ENCODE peak calls at places on chromosomes 3 and 15, in ten cellular contexts. Y is M059J; T is LHCN-M2; L is activated CD4-positive, alpha-beta T cell treated with anti-CD3 and anti-CD28 coated beads, Interleukin-2, amount 50 U/mL, for 1 hour; V is GM03348; M is T-helper 9 cell; S is globus pallidus; D is LoVo; K is AML-193; B is SK-MEL-5. Z is an unnamed sample.
A peak's percentile ranks its signal among the peaks of the same experiment; 100 is the strongest.

GRCh38 chr15:73981761-73982222 is 10.3 kb downstream of the STOML1 start:
- DNase-seq in D (no peak), L (no peak), B (no peak), M (no peak), V (no peak), T (no peak), K (no peak), S (no peak), Y (peak; percentile 71), Z (peak; percentile 61)

GRCh38 chr3:45100998-45101407 is 45.2 kb downstream of the CDCP1 start:
- DNase-seq in V (peak; percentile 79), Y (peak; percentile 45), D (no peak), T (peak; percentile 94), K (peak; percentile 92), S (no peak), B (peak; percentile 65), M (no peak), L (no peak), Z (peak; percentile 89)

GRCh38 chr15:45458746-45459403 is 63.7 kb downstream of the SLC30A4 start:
- DNase-seq in B (peak; percentile 63), S (peak; percentile 81), T (peak; percentile 48), M (peak; percentile 85), K (peak; percentile 35), L (peak; percentile 82), Y (peak; percentile 59), V (peak; percentile 57), D (peak; percentile 73), Z (peak; percentile 60)

GRCh38 chr3:53120336-53120735 is 9.9 kb downstream of the RFT1 start:
- DNase-seq in B (no peak), D (no peak), M (no peak), T (no peak), V (no peak), K (no peak), L (no peak), Y (no peak), S (no peak), Z (no peak)

GRCh38 chr15:55230953-55231352 is 34.2 kb upstream of the RSL24D1 start:
- DNase-seq in K (no peak), L (no peak), D (no peak), T (no peak), M (no peak), Y (no peak), V (no peak), B (no peak), S (no peak), Z (no peak)

GRCh38 chr3:55484191-55484644 is 2.9 kb downstream of the WNT5A start:
- DNase-seq in Y (no peak), M (no peak), V (no peak), L (no peak), B (no peak), T (no peak), S (no peak), D (no peak), K (no peak), Z (no peak)

GRCh38 chr3:46112296-46112695 is 85.0 kb upstream of the XCR1 start:
- DNase-seq in Y (peak; percentile 94), B (no peak), T (peak; percentile 95), M (no peak), S (no peak), V (no peak), K (no peak), D (no peak), L (no peak), Z (no peak)

GRCh38 chr3:53650424-53650823 is 156.0 kb downstream of the CACNA1D start:
- DNase-seq in Y (no peak), T (no peak), D (no peak), B (no peak), S (no peak), K (no peak), L (no peak), M (no peak), V (no peak), Z (no peak)

GRCh38 chr3:66480666-66481065 is 20.2 kb downstream of the LRIG1 start:
- DNase-seq in Y (peak; percentile 72), V (peak; percentile 69), L (peak; percentile 21), T (no peak), B (no peak), M (peak; percentile 21), D (no peak), S (no peak), K (no peak), Z (peak; percentile 54)

GRCh38 chr15:96335429-96335807 is 4.9 kb downstream of the NR2F2 start:
- DNase-seq in S (no peak), K (no peak), M (no peak), L (no peak), T (no peak), Y (no peak), V (no peak), D (no peak), B (no peak), Z (peak; percentile 43)

GRCh38 chr15:36688310-36689102 is 109.1 kb downstream of the CDIN1 start:
- DNase-seq in K (no peak), T (peak; percentile 7), M (no peak), Y (peak; percentile 66), S (no peak), V (peak; percentile 25), B (no peak), D (no peak), L (no peak), Z (peak; percentile 57)

GRCh38 chr3:131216801-131217200 is 164.8 kb upstream of the NUDT16 start:
- DNase-seq in Y (peak; percentile 97), S (no peak), K (no peak), V (peak; percentile 63), D (peak; percentile 86), L (no peak), T (peak; percentile 98), B (no peak), M (no peak), Z (peak; percentile 85)

GRCh38 chr15:59536553-59536952 is 75.0 kb upstream of the GCNT3 start:
- DNase-seq in Y (no peak), D (no peak), B (no peak), L (no peak), V (no peak), T (no peak), M (no peak), S (no peak), K (no peak), Z (no peak)

GRCh38 chr15:82621970-82622369 is 25.2 kb downstream of the CPEB1 start:
- DNase-seq in B (peak; percentile 60), S (no peak), K (no peak), V (no peak), M (no peak), T (no peak), L (no peak), Y (no peak), D (no peak), Z (no peak)

GRCh38 chr3:122105626-122106025 is 50.5 kb downstream of the CD86 start:
- DNase-seq in D (no peak), M (no peak), L (no peak), K (no peak), V (peak; percentile 9), B (no peak), T (no peak), Y (peak; percentile 23), S (no peak), Z (peak; percentile 48)

GRCh38 chr15:69046781-69047180 is 32.3 kb downstream of the NOX5 start:
- DNase-seq in D (no peak), K (no peak), T (no peak), B (no peak), Y (peak; percentile 66), V (no peak), S (no peak), M (no peak), L (no peak), Z (no peak)

GRCh38 chr3:107421170-107421792 is 44.0 kb downstream of the CCDC54 start:
- DNase-seq in T (peak; percentile 82), V (peak; percentile 62), K (peak; percentile 84), D (peak; percentile 72), M (no peak), B (peak; percentile 88), S (peak; percentile 91), Y (peak; percentile 88), L (no peak), Z (peak; percentile 75)

GRCh38 chr3:124246949-124247348 is 255.0 kb upstream of the ROPN1 start:
- DNase-seq in K (peak; percentile 9), B (peak; percentile 71), S (no peak), D (peak; percentile 14), L (no peak), V (no peak), T (no peak), M (no peak), Y (peak; percentile 56), Z (peak; percentile 32)

GRCh38 chr15:99954361-99955180 is 221.3 kb upstream of the LYSMD4 start:
- DNase-seq in K (no peak), S (no peak), V (peak; percentile 2), B (no peak), D (no peak), T (no peak), Y (peak; percentile 42), L (no peak), M (no peak), Z (no peak)

GRCh38 chr15:69303337-69304175 is 4.8 kb downstream of the PAQR5 start:
- DNase-seq in T (peak; percentile 45), D (no peak), Y (peak; percentile 29), K (no peak), S (no peak), B (peak; percentile 47), M (no peak), V (no peak), L (no peak), Z (peak; percentile 32)

GRCh38 chr3:86937306-86937791 is 53.6 kb downstream of the VGLL3 start:
- DNase-seq in S (no peak), D (no peak), K (no peak), M (no peak), V (peak; percentile 70), B (no peak), Y (peak; percentile 29), L (no peak), T (peak; percentile 90), Z (peak; percentile 93)

GRCh38 chr15:66269326-66270090 is 16.0 kb upstream of the MEGF11 start:
- DNase-seq in D (peak; percentile 86), B (no peak), K (no peak), V (peak; percentile 37), L (no peak), Y (peak; percentile 74), T (peak; percentile 58), S (no peak), M (no peak), Z (peak; percentile 44)

GRCh38 chr3:174440350-174440716 is 418.8 kb upstream of the NAALADL2 start:
- DNase-seq in Y (peak; percentile 71), K (peak; percentile 36), S (peak; percentile 48), B (no peak), V (no peak), M (no peak), L (no peak), T (no peak), D (peak; percentile 41), Z (peak; percentile 83)

GRCh38 chr3:63343674-63344073 is 65.6 kb downstream of the SYNPR start:
- DNase-seq in S (no peak), D (peak; percentile 87), M (no peak), B (peak; percentile 76), L (peak; percentile 8), V (peak; percentile 83), K (peak; percentile 90), T (peak; percentile 81), Y (peak; percentile 84), Z (peak; percentile 95)

GRCh38 chr15:74347757-74348250 is 19.6 kb downstream of the CYP11A1 start:
- DNase-seq in B (no peak), Y (no peak), L (no peak), V (no peak), S (no peak), T (no peak), K (no peak), M (no peak), D (no peak), Z (no peak)

GRCh38 chr3:186609247-186609868 is 3.5 kb upstream of the AHSG start:
- DNase-seq in B (peak; percentile 80), K (peak; percentile 5), Y (peak; percentile 59), T (peak; percentile 27), S (no peak), D (no peak), V (peak; percentile 20), M (no peak), L (no peak), Z (peak; percentile 29)

GRCh38 chr3:13536832-13537231 is 12.1 kb upstream of the FBLN2 start:
- DNase-seq in V (no peak), T (no peak), M (no peak), B (no peak), D (no peak), L (no peak), Y (no peak), S (no peak), K (no peak), Z (no peak)

GRCh38 chr15:75625542-75626347 is at the start of gene SNUPN:
- DNase-seq in S (peak; percentile 93), K (peak; percentile 91), D (peak; percentile 94), Y (peak; percentile 89), V (peak; percentile 96), L (peak; percentile 93), M (peak; percentile 87), T (peak; percentile 89), B (peak; percentile 94), Z (peak; percentile 96)

Z was measured in GM23248.